ENCODE peak calls at places on chromosomes 11 and 22, in five cellular contexts. K is body of pancreas; Q is ovary; P is CD4-positive, CD25-positive, alpha-beta regulatory T cell; W is left ventricle myocardium inferior. M is an unnamed sample. For H3K9me3, the result is how much of the 10 kb centered on the place peaks cover.

GRCh38 chr11:115659061-115659963 is 155.1 kb upstream of the CADM1 start:
- DNase-seq in P (no peak), W (peak), Q (peak), K (no peak), M (no peak)

GRCh38 chr11:129247129-129247528 is 55.0 kb upstream of the ARHGAP32 start:
- DNase-seq in P (no peak), Q (no peak), W (no peak), K (no peak), M (no peak)

GRCh38 chr11:8760896-8761295 is 78.3 kb downstream of the RPL27A start:
- DNase-seq in P (no peak), K (no peak), Q (no peak), W (no peak), M (no peak)

GRCh38 chr11:33976351-33977199 is 75.0 kb upstream of the CAPRIN1 start:
- DNase-seq in W (no peak), K (no peak), P (no peak), Q (no peak), M (no peak)

GRCh38 chr11:75535039-75535563 is 9.4 kb upstream of the GDPD5 start:
- DNase-seq in W (no peak), Q (no peak), K (no peak), P (no peak), M (no peak)

GRCh38 chr11:114215871-114216803 is 80.1 kb upstream of the NNMT start:
- DNase-seq in Q (no peak), P (no peak), K (no peak), W (no peak), M (no peak)

GRCh38 chr11:74948898-74949747 is at the start of the genes SPCS2 and XRRA1:
- DNase-seq in K (peak), W (peak), Q (peak), P (peak), M (peak)

GRCh38 chr11:131661137-131661536 is 290.7 kb downstream of the NTM start:
- DNase-seq in W (no peak), Q (no peak), K (no peak), P (no peak), M (no peak)

GRCh38 chr11:12216542-12217422 is 106.4 kb downstream of the MICAL2 start:
- DNase-seq in K (peak), W (peak), Q (no peak), P (no peak), M (no peak)

GRCh38 chr22:37970864-37971263 is 13.5 kb downstream of the SOX10 start:
- DNase-seq in K (no peak), P (no peak), Q (no peak), W (no peak), M (no peak)

GRCh38 chr11:4071325-4071724 is 23.3 kb upstream of the RRM1 start:
- DNase-seq in W (no peak), K (no peak), P (no peak), Q (no peak), M (no peak)

GRCh38 chr22:17214416-17215043 is 4.7 kb downstream of the ADA2 start:
- DNase-seq in Q (no peak), P (no peak), W (no peak), K (no peak), M (no peak)

GRCh38 chr22:37222440-37222971 is 10.2 kb upstream of the SSTR3 start:
- DNase-seq in K (no peak), P (no peak), Q (no peak), W (no peak), M (no peak)

GRCh38 chr22:19800761-19801244 is 40.2 kb downstream of the TBX1 start:
- DNase-seq in P (no peak), Q (no peak), K (no peak), W (no peak), M (no peak)

GRCh38 chr11:78228467-78228866 is 39.7 kb downstream of the USP35 start:
- DNase-seq in W (no peak), Q (no peak), K (no peak), P (no peak), M (no peak)

GRCh38 chr11:83006877-83007330 is 64.8 kb downstream of the RAB30 start:
- DNase-seq in P (no peak), K (peak), W (no peak), Q (no peak), M (no peak)

GRCh38 chr11:57409321-57410100 is 17.4 kb downstream of the SLC43A3 start:
- DNase-seq in Q (no peak), K (no peak), P (no peak), W (no peak), M (no peak)

GRCh38 chr11:57312511-57313021 is 12.2 kb downstream of the TNKS1BP1 start:
- DNase-seq in Q (peak), W (no peak), K (peak), P (no peak), M (no peak)

GRCh38 chr11:85132839-85133238 is 494.3 kb downstream of the DLG2 start:
- DNase-seq in Q (peak), P (no peak), K (no peak), W (no peak), M (no peak)

GRCh38 chr11:44518968-44519550 is 46.4 kb upstream of the CD82 start:
- DNase-seq in K (no peak), W (no peak), Q (no peak), P (no peak), M (no peak)

GRCh38 chr11:15663778-15664218 is 549.1 kb downstream of the INSC start:
- DNase-seq in K (peak), Q (no peak), W (no peak), P (no peak), M (no peak)

GRCh38 chr11:83835423-83835822 is 549.3 kb upstream of the CCDC90B start:
- DNase-seq in Q (no peak), P (no peak), W (no peak), K (no peak), M (no peak)

GRCh38 chr11:15059132-15059531 is 14.3 kb upstream of the CALCB start:
- DNase-seq in Q (no peak), W (no peak), P (no peak), K (no peak), M (no peak)

GRCh38 chr22:43829904-43830851 is 18.1 kb upstream of the EFCAB6 start:
- DNase-seq in Q (peak), W (peak), P (no peak), K (peak), M (no peak)

DNA sequence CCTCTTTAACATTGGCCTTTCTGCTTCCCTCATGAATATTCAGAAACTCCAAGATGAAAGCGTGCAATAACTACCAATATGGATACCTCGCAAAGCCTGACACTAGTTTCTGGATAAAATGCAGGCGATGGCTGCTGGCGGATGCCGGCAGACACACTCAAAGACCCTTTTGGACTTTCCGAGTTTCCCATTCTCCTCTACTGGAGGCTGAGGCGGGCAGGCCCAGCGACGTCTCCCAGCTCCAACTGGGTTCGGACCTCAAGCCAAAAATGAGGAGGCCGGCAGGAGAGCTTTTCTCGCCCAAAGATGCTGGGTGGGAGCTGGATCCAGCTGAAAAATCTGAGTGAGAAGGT is 376 bp upstream of the FEZ1 start:
- DNase-seq in W (no peak), P (no peak), Q (peak), K (no peak), M (no peak)
- H3K4me3 ChIP-seq in W (peak), P (no peak), Q (peak), K (no peak), M (peak)

GRCh38 chr22:47209547-47210023 is 447.1 kb downstream of the TBC1D22A start:
- DNase-seq in W (no peak), P (no peak), Q (peak), K (no peak), M (no peak)
- H3K9me3 ChIP-seq in W (under half), P (under half), Q (under half), K (under half), M (under half)

GRCh38 chr22:42340695-42341383 is 70.4 kb upstream of the TCF20 start:
- DNase-seq in K (no peak), W (no peak), P (no peak), Q (peak), M (no peak)
- H3K27ac ChIP-seq in K (no peak), W (no peak), P (no peak), Q (no peak), M (no peak)

DNA sequence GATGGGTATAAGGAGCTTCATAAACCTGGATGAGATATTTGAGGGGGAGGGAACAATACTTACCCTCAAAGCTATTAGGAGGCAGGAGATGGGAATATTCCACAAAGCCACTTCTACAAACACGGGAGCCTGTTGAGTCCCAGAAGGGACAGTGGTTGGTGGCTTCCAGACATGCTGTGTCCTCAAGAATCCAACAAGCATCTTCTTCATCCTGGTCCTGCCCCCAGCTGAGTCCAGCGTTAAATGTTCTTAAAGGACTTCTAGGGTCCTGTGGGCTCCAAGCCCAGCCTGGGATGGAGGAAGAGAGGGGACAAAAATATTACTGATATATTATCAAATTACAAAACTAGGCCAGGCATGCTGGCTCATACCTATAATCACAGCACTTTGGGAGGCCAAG is 2.3 kb downstream of the CSKMT start:
- DNase-seq in W (no peak), P (no peak), Q (no peak), K (no peak), M (no peak)
- H3K4me3 ChIP-seq in W (no peak), P (peak), Q (no peak), K (no peak), M (no peak)

DNA sequence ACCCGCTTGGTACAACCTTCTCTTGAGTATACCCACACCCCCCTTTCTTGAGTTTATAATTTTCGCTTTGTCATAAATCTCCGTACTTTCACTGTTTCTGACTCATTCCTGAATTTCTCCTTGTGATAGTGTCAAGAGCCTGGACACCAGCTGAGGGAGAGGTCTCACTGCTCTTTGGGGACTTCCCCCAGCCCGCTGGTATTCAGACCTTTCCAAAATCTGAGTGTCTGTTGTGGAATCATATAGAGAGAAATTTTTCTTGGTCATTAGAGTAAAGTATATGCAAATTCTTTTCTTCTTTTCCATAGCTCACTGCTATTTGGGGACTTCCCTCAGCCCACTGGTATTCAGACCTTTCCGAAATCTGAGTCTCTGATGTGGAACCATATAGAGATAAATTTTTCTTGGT is 55.3 kb downstream of the MTMR3 start:
- DNase-seq in K (no peak), Q (no peak), P (no peak), W (no peak), M (no peak)
- H3K9me3 ChIP-seq in K (under half), Q (under half), P (under half), W (under half), M (under half)

DNA sequence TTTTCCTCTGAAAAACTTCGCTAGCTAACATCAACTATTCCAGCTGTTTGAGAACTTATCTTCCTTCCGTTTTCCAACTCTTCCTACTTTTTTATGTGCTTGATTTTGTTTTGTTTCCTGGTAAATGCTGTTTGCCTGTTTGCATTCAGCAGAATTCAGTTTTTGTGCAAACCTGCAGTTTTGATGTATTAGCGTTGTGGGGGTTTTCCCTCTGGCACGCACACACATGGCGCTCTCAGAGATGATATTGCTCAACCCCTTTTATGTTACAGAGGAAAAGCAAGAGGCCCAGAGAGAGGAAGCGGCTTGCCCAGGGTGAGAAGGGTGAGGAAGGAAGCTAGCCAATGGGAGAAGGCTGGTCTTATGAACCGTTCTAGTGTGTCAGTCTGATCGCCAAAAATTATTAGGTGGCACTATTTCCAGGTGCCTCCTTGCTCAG is 706 bp upstream of the CTSC start:
- DNase-seq in K (peak), Q (no peak), W (peak), P (peak), M (peak)
- H3K27ac ChIP-seq in K (no peak), Q (no peak), W (peak), P (peak), M (peak)

DNA sequence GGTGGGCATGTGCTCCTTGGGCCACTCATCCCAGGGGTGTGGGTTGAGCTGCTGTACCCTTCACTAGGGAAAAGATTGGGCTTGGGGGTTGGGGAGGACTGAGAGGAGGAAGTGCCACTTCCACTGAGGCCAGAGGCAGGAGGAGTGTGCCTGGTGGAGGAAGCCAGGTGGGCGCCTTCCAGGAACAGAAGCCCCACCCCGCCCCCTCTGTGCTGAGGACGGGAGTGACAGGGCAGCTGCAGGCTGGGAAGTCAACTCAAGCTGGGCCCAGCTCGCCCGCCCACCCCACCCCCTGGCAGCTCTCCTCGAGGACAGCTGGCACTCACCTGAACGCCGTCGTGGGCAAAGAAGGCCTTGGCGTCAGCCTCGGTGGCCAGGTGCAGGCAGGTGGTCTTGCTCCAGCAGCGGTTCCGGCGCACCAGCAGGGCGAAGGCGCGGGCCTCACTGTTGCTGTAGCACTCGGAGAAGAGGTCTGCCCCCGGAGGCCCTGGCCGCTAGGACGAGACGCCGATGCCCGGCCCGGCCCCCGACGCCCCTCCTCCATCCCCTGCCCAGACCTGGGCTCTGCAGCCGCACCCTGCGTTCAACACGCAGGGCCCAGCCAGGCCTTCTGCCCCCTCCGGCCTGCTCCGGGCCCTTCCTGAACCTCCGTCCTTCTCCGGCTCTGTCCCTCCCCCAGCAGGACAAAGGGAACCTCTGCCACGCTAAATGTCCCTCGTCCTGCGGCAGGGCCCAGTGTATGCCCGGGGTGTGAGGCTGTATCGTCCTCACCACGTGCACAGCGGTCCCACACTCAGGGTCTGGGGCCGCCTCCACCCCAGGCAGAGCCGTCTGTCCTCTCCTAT is 13.4 kb downstream of the TSSC4 start:
- DNase-seq in K (no peak), P (no peak), Q (no peak), W (no peak), M (no peak)
- H3K4me3 ChIP-seq in K (no peak), P (no peak), Q (no peak), W (no peak), M (no peak)

GRCh38 chr22:48515571-48516200 is 1312.0 kb downstream of the BRD1 start:
- DNase-seq in Q (no peak), P (no peak), W (no peak), K (no peak), M (no peak)

GRCh38 chr22:48511211-48511610 is 1316.5 kb downstream of the BRD1 start:
- DNase-seq in K (no peak), P (no peak), Q (no peak), W (no peak), M (no peak)

GRCh38 chr22:48511781-48512327 is 1315.8 kb downstream of the BRD1 start:
- DNase-seq in P (no peak), W (no peak), Q (no peak), K (no peak), M (no peak)

GRCh38 chr22:48513929-48514328 is 1313.7 kb downstream of the BRD1 start:
- DNase-seq in P (no peak), K (no peak), W (no peak), Q (peak), M (no peak)

GRCh38 chr22:48513446-48513845 is 1314.2 kb downstream of the BRD1 start:
- DNase-seq in K (no peak), Q (no peak), W (no peak), P (no peak), M (no peak)
- H3K9me3 ChIP-seq in K (under half), Q (under half), W (under half), P (under half), M (under half)

GRCh38 chr11:68329993-68330699 is 17.8 kb downstream of the LRP5 start:
- DNase-seq in Q (peak), P (no peak), K (no peak), W (no peak), M (no peak)

GRCh38 chr11:68328374-68329091 is 16.1 kb downstream of the LRP5 start:
- DNase-seq in P (no peak), W (peak), Q (peak), K (peak), M (no peak)

GRCh38 chr11:68330700-68331337 is 18.4 kb downstream of the LRP5 start:
- DNase-seq in Q (peak), K (no peak), P (no peak), W (no peak), M (no peak)

GRCh38 chr11:68327586-68328370 is 15.4 kb downstream of the LRP5 start:
- DNase-seq in Q (no peak), W (no peak), K (no peak), P (no peak), M (no peak)

DNA sequence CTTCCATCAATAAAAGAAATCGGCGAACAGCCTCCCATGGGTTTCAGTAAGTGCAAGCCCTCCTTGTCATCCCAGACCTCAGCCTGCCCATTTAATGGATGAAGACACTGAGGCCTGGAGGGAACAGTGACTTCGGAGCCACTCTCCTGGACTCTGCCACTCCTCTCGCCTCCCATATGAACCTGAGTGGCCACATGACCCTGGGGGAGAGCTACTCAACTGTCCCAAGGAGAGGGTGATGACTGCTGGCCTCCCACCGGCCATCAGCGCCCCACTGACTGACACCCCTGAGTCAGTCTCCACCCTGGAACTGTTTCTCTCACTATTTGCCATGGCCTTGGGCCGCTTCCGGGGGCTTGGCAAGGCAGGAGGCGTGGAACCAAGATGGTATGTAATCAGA is 17.1 kb downstream of the LRP5 start:
- DNase-seq in K (no peak), Q (peak), W (no peak), P (no peak), M (no peak)
- H3K27ac ChIP-seq in K (peak), Q (no peak), W (peak), P (no peak), M (no peak)

GRCh38 chr11:126716456-126717083 is 284.0 kb downstream of the KIRREL3 start:
- DNase-seq in W (no peak), K (peak), P (no peak), Q (no peak), M (no peak)

GRCh38 chr11:126710804-126711399 is 289.7 kb downstream of the KIRREL3 start:
- DNase-seq in W (no peak), Q (no peak), K (no peak), P (no peak), M (no peak)

DNA sequence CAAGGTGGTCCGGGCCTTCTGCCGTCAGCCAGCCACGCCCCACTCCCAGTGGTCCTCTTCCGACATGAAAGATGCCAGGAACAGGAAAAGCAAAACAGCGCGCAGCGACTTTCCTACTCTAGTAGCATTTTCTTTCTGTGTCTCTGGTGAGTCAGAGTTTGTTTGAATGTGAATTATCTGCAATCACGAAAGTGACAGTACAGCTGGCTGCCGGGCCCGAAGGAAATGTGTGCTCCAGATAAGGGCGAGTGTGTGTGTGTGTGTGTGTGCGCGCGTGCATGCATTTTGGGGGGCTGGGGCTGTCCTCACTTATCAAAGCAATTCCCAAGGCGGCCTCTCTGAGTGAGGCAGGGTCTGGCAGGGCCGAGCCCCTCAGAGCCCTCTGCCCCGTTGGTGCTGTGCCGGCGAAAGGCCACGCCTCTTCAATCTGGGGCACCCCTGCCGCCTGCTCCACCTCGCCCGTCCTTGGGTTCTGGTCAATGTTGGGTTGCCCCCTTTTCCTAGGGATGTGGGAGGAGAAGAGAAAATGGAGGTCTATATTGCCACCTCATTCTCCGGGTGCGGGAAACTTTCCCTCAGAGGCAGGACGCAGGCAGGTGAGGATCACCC is 288.4 kb downstream of the KIRREL3 start:
- DNase-seq in Q (no peak), W (no peak), K (no peak), P (no peak), M (no peak)
- H3K4me3 ChIP-seq in Q (no peak), W (no peak), K (no peak), P (no peak), M (no peak)

M was measured in effector memory CD4-positive, alpha-beta T cell.